ENCODE peak calls at places on chromosomes 13 and 19, in six cellular contexts. Q is SW 1271; V is CD4-positive, alpha-beta T cell; L is NCI-H2107; T is uterus; F is KBM-7. G is an unnamed sample.

GRCh38 chr13:28761586-28761985 is 42.8 kb upstream of the SLC46A3 start:
- DNase-seq in Q (no peak), F (no peak), T (no peak), L (no peak), V (no peak), G (no peak)

GRCh38 chr19:11435833-11436313 is 438 bp downstream of the PRKCSH start:
- DNase-seq in Q (no peak), L (no peak), V (no peak), F (no peak), T (no peak), G (no peak)

GRCh38 chr19:17451820-17452219 is 3.4 kb upstream of the TMEM221 start:
- DNase-seq in L (no peak), T (no peak), F (no peak), Q (no peak), V (no peak), G (no peak)

GRCh38 chr19:13707901-13708300 is 56.4 kb upstream of the MRI1 start:
- DNase-seq in Q (no peak), F (no peak), L (no peak), V (no peak), T (no peak), G (no peak)

GRCh38 chr19:45884682-45885555 is 1.0 kb downstream of the IRF2BP1 start:
- DNase-seq in L (no peak), V (no peak), T (peak; percentile 36), F (no peak), Q (no peak), G (no peak)

GRCh38 chr13:79741006-79741405 is 260.1 kb downstream of the NDFIP2 start:
- DNase-seq in Q (no peak), L (no peak), F (no peak), V (no peak), T (no peak), G (no peak)

GRCh38 chr13:51303063-51303552 is 36.4 kb upstream of the SERPINE3 start:
- DNase-seq in T (no peak), V (no peak), Q (no peak), F (no peak), L (no peak), G (no peak)

GRCh38 chr19:913080-913748 is at the start of gene R3HDM4:
- DNase-seq in T (peak; percentile 84), Q (no peak), F (no peak), L (no peak), V (peak; percentile 76), G (peak; percentile 31)

GRCh38 chr19:49387936-49388372 is at the start of gene KASH5:
- DNase-seq in L (no peak), V (peak; percentile 92), Q (peak; percentile 57), T (peak; percentile 69), F (no peak), G (no peak)

GRCh38 chr19:17214531-17215124 is 529 bp upstream of the USE1 start:
- DNase-seq in L (no peak), V (no peak), F (no peak), Q (no peak), T (no peak), G (no peak)

GRCh38 chr13:25248071-25248470 is 39.2 kb downstream of the MTMR6 start:
- DNase-seq in V (no peak), T (no peak), L (no peak), Q (no peak), F (no peak), G (peak; percentile 34)

GRCh38 chr19:10685210-10685609 is 16.0 kb upstream of the QTRT1 start:
- DNase-seq in F (no peak), L (no peak), V (no peak), T (no peak), Q (no peak), G (no peak)

GRCh38 chr19:16461630-16462051 is 10.1 kb downstream of the EPS15L1 start:
- DNase-seq in V (no peak), F (no peak), Q (no peak), T (no peak), L (no peak), G (no peak)

GRCh38 chr13:73168993-73169401 is 110.2 kb downstream of the KLF5 start:
- DNase-seq in T (no peak), F (no peak), L (no peak), Q (no peak), V (no peak), G (no peak)

GRCh38 chr19:2610637-2611482 is 91.6 kb downstream of the GNG7 start:
- DNase-seq in Q (peak; percentile 43), F (peak; percentile 83), L (no peak), T (peak; percentile 93), V (peak; percentile 81), G (peak; percentile 42)

GRCh38 chr19:35220315-35220921 is 8.1 kb downstream of the FAM187B start:
- DNase-seq in L (no peak), V (no peak), T (no peak), F (peak; percentile 62), Q (no peak), G (no peak)

GRCh38 chr13:112724788-112725345 is 35.0 kb downstream of the ATP11A start:
- DNase-seq in F (no peak), Q (no peak), T (no peak), L (no peak), V (no peak), G (no peak)

GRCh38 chr19:35404879-35405622 is 34.2 kb downstream of the GPR42 start:
- DNase-seq in F (no peak), V (no peak), L (no peak), T (no peak), Q (no peak), G (no peak)

GRCh38 chr13:35283856-35284255 is 192.6 kb downstream of the MAB21L1 start:
- DNase-seq in L (no peak), Q (no peak), T (no peak), F (no peak), V (no peak), G (no peak)

GRCh38 chr19:5137571-5138124 is 168.7 kb downstream of the KDM4B start:
- DNase-seq in V (no peak), L (no peak), F (no peak), T (no peak), Q (no peak), G (no peak)

GRCh38 chr13:80274643-80275042 is 66.3 kb downstream of the SPRY2 start:
- DNase-seq in Q (no peak), T (no peak), L (no peak), V (no peak), F (no peak), G (no peak)

GRCh38 chr13:99158846-99159245 is 41.8 kb upstream of the UBAC2 start:
- DNase-seq in L (no peak), V (no peak), T (no peak), Q (no peak), F (no peak), G (no peak)

GRCh38 chr19:30036154-30037129 is 94.4 kb downstream of the URI1 start:
- DNase-seq in T (no peak), F (no peak), L (no peak), Q (no peak), V (no peak), G (no peak)

GRCh38 chr19:13118424-13119193 is 545 bp downstream of the NACC1 start:
- DNase-seq in F (peak; percentile 34), L (no peak), Q (no peak), T (no peak), V (no peak), G (no peak)

GRCh38 chr19:29942404-29943261 is 594 bp downstream of the URI1 start:
- DNase-seq in L (peak; percentile 6), Q (no peak), T (peak; percentile 48), V (peak; percentile 62), F (peak; percentile 47), G (peak; percentile 48)

GRCh38 chr19:28737021-28737525 is 475.9 kb downstream of the UQCRFS1 start:
- DNase-seq in Q (no peak), L (no peak), T (no peak), F (peak; percentile 64), V (no peak), G (peak; percentile 5)

G was measured in AML-193.